ENCODE peak calls at places on chromosomes 3 and 15, in eight cellular contexts. Y is HL-60; R is SJSA1; F is breast epithelium; S is endodermal cell; L is PC-3; N is CD8-positive, alpha-beta memory T cell; D is aorta. M is an unnamed sample.

GRCh38 chr15:73770049-73770448 is 16.9 kb upstream of the INSYN1 start:
- DNase-seq in N (no peak), S (no peak), D (no peak), Y (no peak), F (no peak), R (no peak), L (no peak), M (no peak)

GRCh38 chr15:58957101-58957973 is 23.9 kb upstream of the SLTM start:
- DNase-seq in L (peak; percentile 90), Y (peak; percentile 68), F (no peak), D (no peak), S (peak; percentile 84), N (peak; percentile 62), R (peak; percentile 61), M (peak; percentile 1)

GRCh38 chr15:74482661-74483060 is 21.7 kb upstream of the UBL7 start:
- DNase-seq in Y (peak; percentile 15), S (peak; percentile 75), R (no peak), L (peak; percentile 7), N (no peak), F (no peak), D (no peak), M (no peak)

GRCh38 chr3:66038726-66039589 is at the start of gene MAGI1:
- DNase-seq in L (peak; percentile 85), R (peak; percentile 92), D (peak; percentile 95), Y (peak; percentile 45), N (no peak), F (peak; percentile 88), S (peak; percentile 98), M (peak; percentile 91)

GRCh38 chr3:155202626-155203025 is 90.9 kb downstream of the STRIT1 start:
- DNase-seq in D (no peak), S (no peak), F (no peak), Y (no peak), R (no peak), N (no peak), L (no peak), M (no peak)

GRCh38 chr3:137770821-137771399 is 6.8 kb downstream of the SOX14 start:
- DNase-seq in F (no peak), D (no peak), Y (no peak), N (no peak), R (no peak), S (peak; percentile 83), L (no peak), M (no peak)

GRCh38 chr15:75234191-75234810 is 23.8 kb upstream of the GOLGA6C start:
- DNase-seq in Y (no peak), F (no peak), S (no peak), L (no peak), N (no peak), R (no peak), D (no peak), M (no peak)

GRCh38 chr15:62559049-62559733 is 394.1 kb upstream of the C2CD4B start:
- DNase-seq in S (no peak), Y (no peak), N (no peak), D (no peak), R (no peak), L (no peak), F (no peak), M (no peak)

GRCh38 chr3:194001728-194002459 is 134.1 kb upstream of the HES1 start:
- DNase-seq in L (no peak), N (no peak), D (no peak), S (no peak), R (no peak), F (no peak), Y (no peak), M (no peak)

GRCh38 chr15:51497806-51498205 is 124.8 kb downstream of the DMXL2 start:
- DNase-seq in F (no peak), S (peak; percentile 49), R (no peak), D (no peak), N (no peak), Y (no peak), L (peak; percentile 15), M (no peak)

GRCh38 chr15:60370105-60370803 is 27.5 kb downstream of the ANXA2 start:
- DNase-seq in F (no peak), D (no peak), S (peak; percentile 30), N (no peak), L (peak; percentile 67), R (no peak), Y (no peak), M (no peak)

GRCh38 chr3:51422211-51422610 is 31.1 kb downstream of the RBM15B start:
- DNase-seq in L (no peak), S (no peak), D (no peak), N (no peak), F (no peak), Y (no peak), R (no peak), M (no peak)

GRCh38 chr3:110344897-110345767 is 726.5 kb upstream of the NECTIN3 start:
- DNase-seq in N (no peak), F (no peak), D (no peak), L (no peak), R (no peak), Y (no peak), S (no peak), M (no peak)

GRCh38 chr3:110344487-110344886 is 727.1 kb upstream of the NECTIN3 start:
- DNase-seq in F (no peak), L (no peak), D (no peak), N (no peak), Y (no peak), S (no peak), R (no peak), M (no peak)

GRCh38 chr3:110343376-110343775 is 728.2 kb upstream of the NECTIN3 start:
- DNase-seq in F (no peak), L (peak; percentile 67), D (no peak), N (no peak), Y (no peak), S (no peak), R (peak; percentile 46), M (no peak)

GRCh38 chr3:110341047-110341446 is 730.6 kb upstream of the NECTIN3 start:
- DNase-seq in R (no peak), D (no peak), F (no peak), L (peak; percentile 25), N (no peak), Y (no peak), S (no peak), M (no peak)

DNA sequence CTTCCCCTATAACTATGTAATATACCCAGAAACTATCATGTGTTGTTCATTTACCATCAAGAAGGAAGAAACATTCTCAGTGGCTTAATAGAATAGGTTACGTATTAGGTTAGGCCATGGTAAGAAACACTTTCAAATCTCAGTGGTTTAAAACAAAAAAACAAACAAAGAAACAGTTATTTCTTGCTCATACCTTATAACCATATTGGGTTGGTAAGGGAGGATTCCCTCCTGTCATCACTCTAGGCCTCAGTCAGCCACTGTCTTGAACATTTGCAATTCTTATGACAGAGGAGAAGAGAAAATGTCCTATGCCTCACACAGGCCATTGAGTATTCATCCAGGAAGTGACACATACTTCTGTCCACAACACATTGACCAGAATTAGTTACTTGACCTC is 727.7 kb upstream of the NECTIN3 start:
- DNase-seq in D (no peak), Y (no peak), F (no peak), N (no peak), L (peak; percentile 45), R (no peak), S (no peak), M (no peak)
- H3K27ac ChIP-seq in D (no peak overlapping the region), Y (no peak overlapping the region), F (no peak overlapping the region), N (no peak overlapping the region), L (no peak overlapping the region), R (peak overlapping the region; percentile 57), S (no peak overlapping the region), M (no peak overlapping the region)

DNA sequence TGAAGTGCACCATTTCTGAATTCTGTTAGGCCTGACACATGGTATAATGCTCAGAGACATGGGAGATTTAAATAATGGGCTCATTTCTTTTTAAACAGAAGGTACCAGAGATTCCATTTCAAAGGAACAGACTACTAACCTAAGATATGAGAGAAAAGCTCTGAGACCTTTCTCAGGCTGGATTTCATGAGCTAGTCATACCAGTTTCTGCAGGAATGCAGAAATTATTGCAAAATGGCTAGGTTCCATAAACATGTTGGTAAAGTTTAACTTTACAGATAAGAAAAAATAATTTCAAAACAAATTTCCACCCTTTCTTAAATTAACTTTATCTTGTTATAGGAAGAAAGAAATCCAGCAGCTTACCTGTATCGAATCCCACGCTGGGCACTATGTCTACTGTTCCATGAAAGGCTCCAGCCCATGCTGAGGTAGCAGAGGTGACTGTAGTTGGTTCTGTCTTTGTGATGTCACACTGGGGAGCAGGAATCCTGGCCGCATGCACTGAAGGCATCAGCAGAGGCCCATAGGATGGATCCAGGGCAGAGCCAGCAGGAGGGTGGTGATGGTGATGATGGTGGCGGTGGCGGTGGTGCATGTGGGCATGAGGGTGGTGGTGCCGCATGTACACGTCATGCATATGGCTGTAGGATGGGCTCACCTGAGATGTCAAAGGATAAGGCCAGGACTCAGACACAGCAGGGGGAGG is 22.6 kb downstream of the VGLL3 start:
- DNase-seq in N (no peak), Y (no peak), L (peak; percentile 22), R (no peak), S (no peak), F (no peak), D (no peak), M (no peak)
- H3K27ac ChIP-seq in N (no peak overlapping the region), Y (no peak overlapping the region), L (no peak overlapping the region), R (no peak overlapping the region), S (no peak overlapping the region), F (no peak overlapping the region), D (no peak overlapping the region), M (no peak overlapping the region)

DNA sequence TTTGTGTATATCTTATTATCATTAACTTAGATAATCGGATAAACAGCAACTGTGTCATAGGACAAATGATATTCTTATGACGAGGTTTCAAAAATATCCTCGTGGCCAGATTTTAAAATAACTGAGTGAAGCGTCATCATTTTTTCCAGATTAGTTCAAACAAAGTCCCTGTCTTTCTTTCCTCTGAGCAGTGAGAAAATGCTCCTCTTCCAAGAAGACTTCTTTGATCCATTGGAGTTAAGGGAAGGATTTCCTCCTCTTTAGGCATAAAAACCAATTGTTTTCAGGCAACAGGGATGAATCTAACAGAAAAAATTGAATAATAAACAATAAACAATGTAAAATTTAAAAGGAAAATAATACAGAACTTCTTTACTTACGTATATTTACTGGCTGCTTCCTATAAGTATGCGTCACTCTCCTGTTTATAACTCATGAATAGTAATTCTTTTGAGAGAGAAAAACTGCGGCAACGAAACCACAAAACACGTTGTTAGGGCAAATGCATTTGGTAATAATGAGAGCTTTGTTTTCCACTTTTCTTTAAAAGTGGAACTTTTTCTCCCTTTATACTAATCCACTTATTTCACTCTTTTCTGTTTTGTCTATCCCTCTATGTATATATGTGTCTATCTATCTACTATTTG is 419.4 kb upstream of the ONECUT1 start:
- DNase-seq in Y (no peak), N (no peak), D (no peak), S (no peak), L (peak; percentile 25), F (no peak), R (no peak), M (no peak)
- H3K27ac ChIP-seq in Y (no peak overlapping the region), N (no peak overlapping the region), D (no peak overlapping the region), S (no peak overlapping the region), L (peak overlapping the region; percentile 17), F (no peak overlapping the region), R (peak overlapping the region; percentile 38), M (no peak overlapping the region)

DNA sequence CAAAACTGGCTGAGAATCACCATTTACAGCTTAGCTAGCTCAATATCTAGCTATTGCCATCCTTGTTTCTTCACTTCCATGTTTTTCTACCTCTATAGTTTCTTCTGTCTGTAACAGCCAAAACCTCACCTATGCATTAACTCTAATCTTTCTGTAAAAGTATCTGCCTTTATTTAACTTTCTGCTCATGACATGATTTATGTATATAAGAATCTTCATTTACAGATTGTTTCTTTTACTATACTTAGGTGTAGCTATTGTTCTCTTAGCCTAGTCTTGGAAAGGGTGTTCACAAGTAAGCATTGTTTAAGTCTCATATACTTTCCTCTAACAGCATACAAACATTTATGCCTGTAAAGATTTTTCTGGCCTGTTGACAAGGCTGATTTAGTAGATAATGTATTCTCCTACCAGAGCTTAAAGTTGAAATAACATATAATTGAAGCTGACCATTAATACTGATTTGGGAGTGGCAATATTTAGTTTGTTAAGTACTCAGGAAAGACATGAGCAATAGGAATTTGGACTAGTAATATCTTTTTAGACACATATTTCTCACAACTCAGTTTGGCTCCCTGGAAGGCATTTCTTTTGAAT is 9.4 kb downstream of the FILIP1L start:
- DNase-seq in F (no peak), L (peak; percentile 51), R (no peak), Y (no peak), S (no peak), D (no peak), N (no peak), M (no peak)
- H3K27ac ChIP-seq in F (no peak overlapping the region), L (peak overlapping the region; percentile 88), R (peak overlapping the region; percentile 16), Y (peak overlapping the region; percentile 74), S (no peak overlapping the region), D (peak overlapping the region; percentile 90), N (no peak overlapping the region), M (no peak overlapping the region)